ENCODE peak calls at places on chromosome 7, in nine cellular contexts. H is progenitor cell of endocrine pancreas; B is AG09319; N is CD8-positive, alpha-beta T cell; J is heart right ventricle; T is A549; P is suprapubic skin; X is GM20000; O is fibroblast of pulmonary artery. Y is an unnamed sample.

GRCh38 chr7:21611129-21611528 is 68.3 kb downstream of the DNAH11 start:
- DNase-seq in H (no peak), B (no peak), N (no peak), J (no peak), T (no peak), P (no peak), X (no peak), O (no peak), Y (no peak)

GRCh38 chr7:9349625-9350024 is 916.2 kb downstream of the NXPH1 start:
- DNase-seq in H (no peak), B (no peak), N (no peak), J (no peak), T (no peak), P (no peak), X (no peak), O (no peak), Y (no peak)

GRCh38 chr7:71349583-71350481 is 217.9 kb downstream of the GALNT17 start:
- DNase-seq in H (no peak), B (no peak), N (no peak), J (no peak), T (no peak), P (no peak), X (no peak), O (no peak), Y (no peak)

GRCh38 chr7:32905175-32905662 is 13.7 kb upstream of the KBTBD2 start:
- DNase-seq in H (no peak), B (peak), N (peak), J (peak), T (no peak), P (no peak), X (no peak), O (peak), Y (no peak)

GRCh38 chr7:77696643-77697534 is 630 bp downstream of the RSBN1L start:
- DNase-seq in H (peak), B (no peak), N (peak), J (peak), T (peak), P (peak), X (peak), O (peak), Y (peak)

GRCh38 chr7:51141451-51141971 is 175.1 kb downstream of the COBL start:
- DNase-seq in H (no peak), B (no peak), N (no peak), J (no peak), T (peak), P (no peak), X (no peak), O (peak), Y (no peak)

GRCh38 chr7:151232272-151233110 is at the start of gene CHPF2:
- DNase-seq in H (peak), B (peak), N (peak), J (peak), T (peak), P (peak), X (peak), O (peak), Y (peak)

GRCh38 chr7:51376420-51377092 is 59.9 kb upstream of the COBL start:
- DNase-seq in H (no peak), B (no peak), N (no peak), J (no peak), T (no peak), P (no peak), X (no peak), O (no peak), Y (no peak)

GRCh38 chr7:13839063-13839462 is 150.4 kb downstream of the ETV1 start:
- DNase-seq in H (no peak), B (no peak), N (no peak), J (no peak), T (no peak), P (no peak), X (no peak), O (no peak), Y (no peak)

GRCh38 chr7:125241548-125241947 is 311.9 kb upstream of the POT1 start:
- DNase-seq in H (no peak), B (no peak), N (no peak), J (no peak), T (no peak), P (no peak), X (peak), O (no peak), Y (no peak)

GRCh38 chr7:139016931-139017511 is 18.8 kb downstream of the ZC3HAV1L start:
- DNase-seq in H (peak), B (peak), N (peak), J (peak), T (peak), P (no peak), X (peak), O (peak), Y (no peak)

GRCh38 chr7:5452937-5453540 is 29.4 kb upstream of the TNRC18 start:
- DNase-seq in H (no peak), B (peak), N (no peak), J (no peak), T (no peak), P (no peak), X (no peak), O (peak), Y (no peak)

GRCh38 chr7:131522325-131522920 is 34.0 kb downstream of the PODXL start:
- DNase-seq in H (no peak), B (no peak), N (no peak), J (no peak), T (no peak), P (no peak), X (peak), O (no peak), Y (no peak)

GRCh38 chr7:24830440-24831050 is 73.3 kb upstream of the GSDME start:
- DNase-seq in H (no peak), B (no peak), N (no peak), J (no peak), T (no peak), P (no peak), X (no peak), O (no peak), Y (no peak)

GRCh38 chr7:140165422-140165821 is 11.4 kb downstream of the KDM7A start:
- DNase-seq in H (no peak), B (peak), N (no peak), J (no peak), T (no peak), P (no peak), X (no peak), O (peak), Y (no peak)

GRCh38 chr7:36316319-36316718 is 73.3 kb upstream of the ANLN start:
- DNase-seq in H (no peak), B (no peak), N (peak), J (no peak), T (no peak), P (no peak), X (no peak), O (no peak), Y (no peak)

GRCh38 chr7:91912500-91912899 is 28.2 kb upstream of the AKAP9 start:
- DNase-seq in H (no peak), B (no peak), N (no peak), J (no peak), T (no peak), P (no peak), X (no peak), O (peak), Y (no peak)

GRCh38 chr7:99733448-99733847 is 1.5 kb downstream of the CYP3A7 start:
- DNase-seq in H (no peak), B (no peak), N (no peak), J (no peak), T (peak), P (no peak), X (no peak), O (no peak), Y (no peak)

GRCh38 chr7:37570145-37570544 is 113.4 kb upstream of the GPR141 start:
- DNase-seq in H (no peak), B (no peak), N (no peak), J (no peak), T (no peak), P (no peak), X (no peak), O (no peak), Y (no peak)

GRCh38 chr7:44955733-44956132 is 23.1 kb downstream of the MYO1G start:
- DNase-seq in H (no peak), B (no peak), N (no peak), J (no peak), T (no peak), P (no peak), X (no peak), O (peak), Y (peak)

GRCh38 chr7:39085590-39086049 is 107.9 kb downstream of the POU6F2 start:
- DNase-seq in H (no peak), B (no peak), N (no peak), J (no peak), T (no peak), P (no peak), X (no peak), O (no peak), Y (no peak)

GRCh38 chr7:68269410-68269809 is 1272.8 kb downstream of the TYW1 start:
- DNase-seq in H (no peak), B (no peak), N (no peak), J (no peak), T (peak), P (no peak), X (no peak), O (peak), Y (no peak)

GRCh38 chr7:113289140-113289740 is 170.9 kb upstream of the SMIM30 start:
- DNase-seq in H (no peak), B (peak), N (no peak), J (no peak), T (no peak), P (no peak), X (peak), O (peak), Y (no peak)

GRCh38 chr7:120700806-120701205 is 157.1 kb downstream of the TSPAN12 start:
- DNase-seq in H (no peak), B (no peak), N (no peak), J (no peak), T (no peak), P (no peak), X (no peak), O (no peak), Y (no peak)

GRCh38 chr7:6644728-6645127 is 7.6 kb downstream of the ZNF316 start:
- DNase-seq in H (no peak), B (no peak), N (no peak), J (no peak), T (no peak), P (no peak), X (no peak), O (no peak), Y (no peak)

GRCh38 chr7:44163591-44163990 is 22.5 kb upstream of the MYL7 start:
- DNase-seq in H (no peak), B (peak), N (no peak), J (no peak), T (no peak), P (peak), X (no peak), O (peak), Y (no peak)

GRCh38 chr7:47284691-47285246 is 297.1 kb downstream of the TNS3 start:
- DNase-seq in H (no peak), B (no peak), N (no peak), J (no peak), T (no peak), P (no peak), X (no peak), O (no peak), Y (no peak)

GRCh38 chr7:37342665-37343471 is 105.8 kb downstream of the ELMO1 start:
- DNase-seq in H (no peak), B (no peak), N (peak), J (no peak), T (no peak), P (no peak), X (peak), O (no peak), Y (no peak)

GRCh38 chr7:30304177-30304884 is 19.9 kb downstream of the ZNRF2 start:
- DNase-seq in H (no peak), B (no peak), N (no peak), J (no peak), T (no peak), P (no peak), X (no peak), O (no peak), Y (no peak)

GRCh38 chr7:828793-829561 is 3.3 kb upstream of the SUN1 start:
- DNase-seq in H (no peak), B (no peak), N (no peak), J (no peak), T (no peak), P (no peak), X (no peak), O (no peak), Y (no peak)

DNA sequence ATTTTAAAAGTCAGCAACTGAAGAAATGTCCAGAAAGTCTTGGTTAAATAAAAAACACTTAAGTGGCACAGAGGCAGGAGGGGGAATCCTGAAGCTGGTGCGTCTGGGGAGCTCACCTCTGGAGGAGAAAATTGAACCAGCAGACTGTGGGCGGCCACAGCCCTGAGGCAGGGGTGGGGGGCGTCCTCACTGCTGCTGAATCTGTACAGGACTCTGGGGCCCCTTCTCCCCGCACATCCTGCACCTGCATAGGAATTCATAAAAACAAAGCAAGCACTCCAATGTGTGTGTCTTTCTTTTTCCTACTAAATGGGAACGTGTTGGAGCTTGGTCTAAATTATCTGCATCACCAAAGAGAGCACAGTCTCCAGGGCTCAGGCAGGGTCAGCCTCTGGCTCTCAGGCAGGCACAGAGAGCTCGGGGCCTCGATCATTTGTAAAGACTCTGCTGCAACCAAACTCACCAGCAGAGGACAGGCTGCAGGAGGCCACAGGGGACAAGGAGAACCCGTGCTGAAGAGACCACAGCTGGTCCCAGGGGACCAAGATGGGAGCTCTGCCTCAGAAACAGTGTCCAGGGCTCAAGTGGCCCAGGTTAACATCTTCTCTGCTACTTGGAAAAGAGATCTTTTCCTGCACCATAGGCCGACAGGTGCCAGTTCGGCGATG is 543.3 kb downstream of the PTPRN2 start:
- DNase-seq in H (no peak), B (no peak), N (no peak), J (no peak), T (no peak), P (peak), X (no peak), O (no peak), Y (no peak)
- TF ChIP-seq CTCF in H (no peak), B (no peak), N (no peak), J (no peak), T (no peak), P (no peak), X (no peak), O (no peak), Y (no peak)

DNA sequence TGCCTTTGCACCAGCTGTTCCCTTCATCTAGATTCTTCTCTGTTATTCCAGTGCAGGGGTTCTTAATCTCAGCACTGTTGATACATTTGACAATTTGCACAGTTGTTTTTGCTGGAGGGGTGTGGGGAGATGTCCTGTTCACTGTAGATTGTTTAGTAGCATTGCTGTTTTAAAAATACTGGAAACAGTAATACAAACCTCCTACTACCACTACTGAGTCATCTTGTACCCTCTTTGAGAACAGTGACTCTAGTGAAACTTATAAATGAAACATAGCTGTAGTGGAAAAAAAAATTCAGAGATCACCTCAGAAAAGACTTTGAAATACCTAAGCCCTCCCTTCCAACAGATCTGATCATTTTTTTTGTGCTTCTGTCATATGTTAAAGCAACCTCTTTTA is 154.8 kb upstream of the TMEM196 start:
- DNase-seq in H (no peak), B (no peak), N (no peak), J (no peak), T (peak), P (no peak), X (peak), O (no peak), Y (no peak)
- TF ChIP-seq CTCF in H (no peak), B (no peak), N (no peak), J (no peak), T (no peak), P (no peak), X (no peak), O (no peak), Y (no peak)

DNA sequence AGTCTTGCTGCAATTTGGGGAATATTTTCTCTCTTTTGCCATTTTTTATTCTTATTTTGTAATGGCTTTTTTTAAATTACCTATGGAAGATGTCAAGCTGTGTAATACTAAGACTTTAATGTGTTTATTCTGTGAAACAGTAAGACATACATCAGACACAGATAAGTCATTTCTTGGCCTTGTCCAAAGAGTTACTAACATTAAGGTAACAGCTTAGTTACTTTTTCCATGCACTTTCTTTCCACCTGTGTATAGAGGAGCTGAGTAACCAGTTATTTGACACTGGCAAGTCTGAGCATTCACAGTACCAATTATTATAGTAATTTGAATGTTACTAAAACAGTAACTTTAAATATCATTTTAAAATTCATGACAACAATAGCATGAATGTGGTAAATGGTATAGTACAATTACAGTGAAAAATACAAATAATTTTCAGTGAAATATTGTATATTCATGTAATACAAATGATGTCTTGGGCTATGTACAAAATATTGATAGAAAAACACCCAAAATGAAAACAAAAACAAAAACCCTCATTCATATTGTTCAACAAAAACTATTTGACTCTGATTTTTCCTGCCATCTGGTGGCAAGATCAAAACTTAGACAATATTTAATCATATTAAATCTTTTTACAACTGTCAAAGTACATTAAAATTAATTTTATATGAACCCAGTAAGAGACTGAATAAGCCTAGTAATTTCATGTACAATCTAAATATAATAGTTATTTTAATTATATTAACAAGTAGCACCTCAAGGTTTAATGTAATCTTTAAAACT is 259.8 kb upstream of the SEMA3A start:
- DNase-seq in H (no peak), B (no peak), N (no peak), J (no peak), T (no peak), P (no peak), X (no peak), O (peak), Y (no peak)
- TF ChIP-seq CTCF in H (no peak), B (peak), N (no peak), J (no peak), T (peak), P (no peak), X (no peak), O (peak), Y (peak)

GRCh38 chr7:48876087-48876486 is 48.3 kb upstream of the CDC14C start:
- DNase-seq in H (no peak), B (no peak), N (no peak), J (no peak), T (no peak), P (no peak), X (no peak), O (no peak), Y (no peak)
- TF ChIP-seq CTCF in H (peak), B (no peak), N (no peak), J (no peak), T (no peak), P (no peak), X (no peak), O (no peak), Y (no peak)

GRCh38 chr7:142039231-142039630 is 43.6 kb downstream of the MGAM start:
- DNase-seq in H (no peak), B (no peak), N (no peak), J (no peak), T (no peak), P (no peak), X (no peak), O (no peak), Y (no peak)
- TF ChIP-seq CTCF in H (no peak), B (no peak), N (no peak), J (no peak), T (no peak), P (no peak), X (no peak), O (no peak), Y (no peak)

GRCh38 chr7:155509725-155510551 is 36.4 kb downstream of the CNPY1 start:
- DNase-seq in H (no peak), B (no peak), N (no peak), J (no peak), T (no peak), P (no peak), X (no peak), O (no peak), Y (no peak)
- TF ChIP-seq CTCF in H (peak), B (no peak), N (no peak), J (no peak), T (no peak), P (no peak), X (no peak), O (no peak), Y (peak)

DNA sequence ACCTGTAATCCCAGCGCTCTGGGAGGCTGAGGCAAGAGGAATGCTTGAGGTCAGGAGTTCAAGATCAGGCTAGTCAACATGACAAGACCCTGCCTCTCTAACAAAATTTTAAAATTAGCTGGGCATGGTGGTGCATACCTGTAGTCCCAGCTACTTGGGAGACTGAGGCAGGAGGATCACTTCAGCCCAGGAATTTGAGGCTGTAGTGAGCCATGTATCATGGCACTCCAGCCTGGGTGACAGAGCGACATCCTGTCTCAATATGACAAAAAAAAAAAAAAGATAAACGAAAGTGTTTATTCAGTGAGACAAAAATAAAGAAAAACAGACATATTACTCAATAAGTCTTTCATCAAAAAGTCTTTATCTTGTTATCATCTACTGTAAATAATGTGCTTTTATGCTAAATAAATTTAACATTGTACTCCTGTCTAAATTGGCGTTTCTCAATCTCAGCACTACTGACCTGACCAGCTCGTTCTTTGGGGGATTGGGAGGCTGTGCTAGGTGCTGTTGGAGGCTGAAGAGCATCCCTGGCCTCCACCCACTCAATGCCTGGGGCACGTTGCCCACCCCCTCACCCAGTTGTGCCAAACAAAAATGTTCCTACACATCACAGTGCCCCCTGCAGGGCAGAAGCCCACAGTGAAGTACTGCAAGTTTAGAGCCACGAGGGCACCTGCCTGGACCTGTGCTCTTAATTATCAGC is 57.7 kb downstream of the NCAPG2 start:
- DNase-seq in H (no peak), B (no peak), N (no peak), J (no peak), T (no peak), P (no peak), X (no peak), O (peak), Y (no peak)
- TF ChIP-seq CTCF in H (peak), B (peak), N (no peak), J (no peak), T (peak), P (no peak), X (peak), O (peak), Y (peak)

Y was measured in type B pancreatic cell.